ENCODE peak calls at places on chromosomes 6 and 20, in ten cellular contexts. One of them, this sample, is unnamed.

GRCh38 chr6:88422831-88423230 is 256.7 kb upstream of the CNR1 start:
- DNase-seq in body of pancreas: no peak
- DNase-seq in omental fat pad: no peak
- DNase-seq in cardiac fibroblast: no peak
- DNase-seq in psoas muscle: no peak
- DNase-seq in GM13976: no peak
- DNase-seq in foreskin keratinocyte: no peak
- DNase-seq in endothelial cell: no peak
- DNase-seq in H9: peak; percentile 58
- DNase-seq in colonic mucosa: no peak
- DNase-seq in this sample: no peak

GRCh38 chr6:14781707-14782306 is 464.1 kb upstream of the JARID2 start:
- DNase-seq in body of pancreas: no peak
- DNase-seq in omental fat pad: no peak
- DNase-seq in cardiac fibroblast: no peak
- DNase-seq in psoas muscle: no peak
- DNase-seq in GM13976: no peak
- DNase-seq in foreskin keratinocyte: no peak
- DNase-seq in endothelial cell: no peak
- DNase-seq in H9: no peak
- DNase-seq in colonic mucosa: no peak
- DNase-seq in this sample: no peak

GRCh38 chr6:75414445-75415021 is 79.1 kb downstream of the FILIP1 start:
- DNase-seq in body of pancreas: no peak
- DNase-seq in omental fat pad: no peak
- DNase-seq in cardiac fibroblast: no peak
- DNase-seq in psoas muscle: no peak
- DNase-seq in GM13976: no peak
- DNase-seq in foreskin keratinocyte: no peak
- DNase-seq in endothelial cell: no peak
- DNase-seq in H9: no peak
- DNase-seq in colonic mucosa: no peak
- DNase-seq in this sample: no peak

GRCh38 chr6:148891027-148891783 is 144.4 kb downstream of the UST start:
- DNase-seq in body of pancreas: peak; percentile 28
- DNase-seq in omental fat pad: no peak
- DNase-seq in cardiac fibroblast: no peak
- DNase-seq in psoas muscle: no peak
- DNase-seq in GM13976: no peak
- DNase-seq in foreskin keratinocyte: no peak
- DNase-seq in endothelial cell: no peak
- DNase-seq in H9: no peak
- DNase-seq in colonic mucosa: no peak
- DNase-seq in this sample: no peak

GRCh38 chr6:163332575-163332974 is 81.9 kb upstream of the QKI start:
- DNase-seq in body of pancreas: no peak
- DNase-seq in omental fat pad: no peak
- DNase-seq in cardiac fibroblast: no peak
- DNase-seq in psoas muscle: peak; percentile 15
- DNase-seq in GM13976: no peak
- DNase-seq in foreskin keratinocyte: no peak
- DNase-seq in endothelial cell: no peak
- DNase-seq in H9: no peak
- DNase-seq in colonic mucosa: no peak
- DNase-seq in this sample: no peak

GRCh38 chr6:163536770-163537169 is 122.3 kb downstream of the QKI start:
- DNase-seq in body of pancreas: no peak
- DNase-seq in omental fat pad: no peak
- DNase-seq in cardiac fibroblast: peak; percentile 35
- DNase-seq in psoas muscle: no peak
- DNase-seq in GM13976: no peak
- DNase-seq in foreskin keratinocyte: no peak
- DNase-seq in endothelial cell: no peak
- DNase-seq in H9: no peak
- DNase-seq in colonic mucosa: no peak
- DNase-seq in this sample: no peak

GRCh38 chr6:93242049-93242448 is 177.3 kb downstream of the EPHA7 start:
- DNase-seq in body of pancreas: no peak
- DNase-seq in omental fat pad: no peak
- DNase-seq in cardiac fibroblast: no peak
- DNase-seq in psoas muscle: no peak
- DNase-seq in GM13976: no peak
- DNase-seq in foreskin keratinocyte: no peak
- DNase-seq in endothelial cell: no peak
- DNase-seq in H9: no peak
- DNase-seq in colonic mucosa: no peak
- DNase-seq in this sample: no peak

GRCh38 chr6:112163295-112164257 is 76.2 kb downstream of the FAM229B start:
- DNase-seq in body of pancreas: peak; percentile 68
- DNase-seq in omental fat pad: peak; percentile 37
- DNase-seq in cardiac fibroblast: peak; percentile 47
- DNase-seq in psoas muscle: peak; percentile 71
- DNase-seq in GM13976: peak; percentile 72
- DNase-seq in foreskin keratinocyte: no peak
- DNase-seq in endothelial cell: peak; percentile 88
- DNase-seq in H9: peak; percentile 82
- DNase-seq in colonic mucosa: peak; percentile 65
- DNase-seq in this sample: peak; percentile 75

GRCh38 chr6:143158113-143158581 is 97.5 kb downstream of the AIG1 start:
- DNase-seq in body of pancreas: no peak
- DNase-seq in omental fat pad: no peak
- DNase-seq in cardiac fibroblast: no peak
- DNase-seq in psoas muscle: no peak
- DNase-seq in GM13976: no peak
- DNase-seq in foreskin keratinocyte: no peak
- DNase-seq in endothelial cell: no peak
- DNase-seq in H9: no peak
- DNase-seq in colonic mucosa: no peak
- DNase-seq in this sample: no peak

GRCh38 chr6:110392727-110393126 is 22.6 kb downstream of the DDO start:
- DNase-seq in body of pancreas: no peak
- DNase-seq in omental fat pad: no peak
- DNase-seq in cardiac fibroblast: no peak
- DNase-seq in psoas muscle: no peak
- DNase-seq in GM13976: no peak
- DNase-seq in foreskin keratinocyte: no peak
- DNase-seq in endothelial cell: no peak
- DNase-seq in H9: peak; percentile 50
- DNase-seq in colonic mucosa: no peak
- DNase-seq in this sample: no peak

GRCh38 chr6:99739526-99739925 is 132.9 kb downstream of the PRDM13 start:
- DNase-seq in body of pancreas: peak; percentile 24
- DNase-seq in omental fat pad: no peak
- DNase-seq in cardiac fibroblast: no peak
- DNase-seq in psoas muscle: peak; percentile 68
- DNase-seq in GM13976: no peak
- DNase-seq in foreskin keratinocyte: no peak
- DNase-seq in endothelial cell: no peak
- DNase-seq in H9: no peak
- DNase-seq in colonic mucosa: no peak
- DNase-seq in this sample: no peak

GRCh38 chr6:88867841-88868558 is 95.4 kb downstream of the RNGTT start:
- DNase-seq in body of pancreas: no peak
- DNase-seq in omental fat pad: no peak
- DNase-seq in cardiac fibroblast: no peak
- DNase-seq in psoas muscle: no peak
- DNase-seq in GM13976: no peak
- DNase-seq in foreskin keratinocyte: peak; percentile 46
- DNase-seq in endothelial cell: no peak
- DNase-seq in H9: no peak
- DNase-seq in colonic mucosa: no peak
- DNase-seq in this sample: peak; percentile 61

GRCh38 chr6:2061880-2062279 is 183.5 kb downstream of the GMDS start:
- DNase-seq in body of pancreas: peak; percentile 24
- DNase-seq in omental fat pad: no peak
- DNase-seq in cardiac fibroblast: no peak
- DNase-seq in psoas muscle: no peak
- DNase-seq in GM13976: no peak
- DNase-seq in foreskin keratinocyte: no peak
- DNase-seq in endothelial cell: no peak
- DNase-seq in H9: no peak
- DNase-seq in colonic mucosa: no peak
- DNase-seq in this sample: no peak

GRCh38 chr20:833121-833449 is 430 bp upstream of the FAM110A start:
- DNase-seq in body of pancreas: no peak
- DNase-seq in omental fat pad: no peak
- DNase-seq in cardiac fibroblast: no peak
- DNase-seq in psoas muscle: no peak
- DNase-seq in GM13976: no peak
- DNase-seq in foreskin keratinocyte: no peak
- DNase-seq in endothelial cell: no peak
- DNase-seq in H9: no peak
- DNase-seq in colonic mucosa: no peak
- DNase-seq in this sample: no peak

DNA sequence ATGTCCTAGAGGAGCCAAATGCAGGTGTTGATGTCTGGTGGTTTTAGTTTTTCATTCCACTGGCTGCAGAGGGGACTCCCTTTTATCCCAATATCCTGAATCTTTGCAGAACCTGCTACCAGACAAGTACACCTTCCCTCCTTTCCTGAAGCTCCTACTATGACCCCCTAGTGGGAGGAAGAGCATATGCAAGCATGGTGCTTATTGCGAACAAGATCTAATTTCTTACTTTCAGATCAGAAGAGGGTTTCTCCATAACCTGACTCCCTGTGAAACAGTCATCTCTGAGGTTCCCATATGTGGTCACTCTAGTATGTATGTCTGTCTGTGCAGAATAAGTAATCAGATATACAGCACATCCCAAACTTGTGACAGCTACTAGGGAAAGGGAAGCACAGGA is 277.2 kb downstream of the ARHGAP18 start:
- DNase-seq in body of pancreas: no peak
- DNase-seq in omental fat pad: no peak
- DNase-seq in cardiac fibroblast: no peak
- DNase-seq in psoas muscle: no peak
- DNase-seq in GM13976: no peak
- DNase-seq in foreskin keratinocyte: peak; percentile 5
- DNase-seq in endothelial cell: no peak
- DNase-seq in H9: no peak
- DNase-seq in colonic mucosa: no peak
- DNase-seq in this sample: peak; percentile 24
- TF ChIP-seq CTCF in body of pancreas: no peak
- TF ChIP-seq CTCF in omental fat pad: no peak
- TF ChIP-seq CTCF in cardiac fibroblast: peak; percentile 31
- TF ChIP-seq CTCF in psoas muscle: no peak
- TF ChIP-seq CTCF in GM13976: no peak
- TF ChIP-seq CTCF in foreskin keratinocyte: peak; percentile 47
- TF ChIP-seq CTCF in endothelial cell: no peak
- TF ChIP-seq CTCF in H9: peak; percentile 32
- TF ChIP-seq CTCF in colonic mucosa: no peak
- TF ChIP-seq CTCF in this sample: no peak

GRCh38 chr6:42249279-42249678 is 31.6 kb upstream of the MRPS10 start:
- DNase-seq in body of pancreas: no peak
- DNase-seq in omental fat pad: no peak
- DNase-seq in cardiac fibroblast: peak; percentile 25
- DNase-seq in psoas muscle: no peak
- DNase-seq in GM13976: no peak
- DNase-seq in foreskin keratinocyte: peak; percentile 55
- DNase-seq in endothelial cell: no peak
- DNase-seq in H9: no peak
- DNase-seq in colonic mucosa: no peak
- DNase-seq in this sample: peak; percentile 53
- TF ChIP-seq CTCF in body of pancreas: no peak
- TF ChIP-seq CTCF in omental fat pad: no peak
- TF ChIP-seq CTCF in cardiac fibroblast: no peak
- TF ChIP-seq CTCF in psoas muscle: no peak
- TF ChIP-seq CTCF in GM13976: no peak
- TF ChIP-seq CTCF in foreskin keratinocyte: no peak
- TF ChIP-seq CTCF in endothelial cell: no peak
- TF ChIP-seq CTCF in H9: no peak
- TF ChIP-seq CTCF in colonic mucosa: no peak
- TF ChIP-seq CTCF in this sample: no peak

GRCh38 chr20:2256132-2256531 is 39.7 kb upstream of the TGM3 start:
- DNase-seq in body of pancreas: no peak
- DNase-seq in omental fat pad: no peak
- DNase-seq in cardiac fibroblast: no peak
- DNase-seq in psoas muscle: no peak
- DNase-seq in GM13976: no peak
- DNase-seq in foreskin keratinocyte: no peak
- DNase-seq in endothelial cell: no peak
- DNase-seq in H9: no peak
- DNase-seq in colonic mucosa: no peak
- DNase-seq in this sample: no peak
- TF ChIP-seq CTCF in body of pancreas: no peak
- TF ChIP-seq CTCF in omental fat pad: no peak
- TF ChIP-seq CTCF in cardiac fibroblast: no peak
- TF ChIP-seq CTCF in psoas muscle: no peak
- TF ChIP-seq CTCF in GM13976: no peak
- TF ChIP-seq CTCF in foreskin keratinocyte: no peak
- TF ChIP-seq CTCF in endothelial cell: no peak
- TF ChIP-seq CTCF in H9: no peak
- TF ChIP-seq CTCF in colonic mucosa: no peak
- TF ChIP-seq CTCF in this sample: no peak

GRCh38 chr6:19438566-19439353 is 398.4 kb upstream of the ID4 start:
- DNase-seq in body of pancreas: no peak
- DNase-seq in omental fat pad: no peak
- DNase-seq in cardiac fibroblast: no peak
- DNase-seq in psoas muscle: no peak
- DNase-seq in GM13976: no peak
- DNase-seq in foreskin keratinocyte: no peak
- DNase-seq in endothelial cell: no peak
- DNase-seq in H9: no peak
- DNase-seq in colonic mucosa: no peak
- DNase-seq in this sample: no peak

GRCh38 chr6:19427548-19427947 is 409.6 kb upstream of the ID4 start:
- DNase-seq in body of pancreas: no peak
- DNase-seq in omental fat pad: no peak
- DNase-seq in cardiac fibroblast: no peak
- DNase-seq in psoas muscle: no peak
- DNase-seq in GM13976: no peak
- DNase-seq in foreskin keratinocyte: no peak
- DNase-seq in endothelial cell: no peak
- DNase-seq in H9: no peak
- DNase-seq in colonic mucosa: no peak
- DNase-seq in this sample: no peak

GRCh38 chr6:19434065-19434464 is 403.1 kb upstream of the ID4 start:
- DNase-seq in body of pancreas: no peak
- DNase-seq in omental fat pad: no peak
- DNase-seq in cardiac fibroblast: no peak
- DNase-seq in psoas muscle: no peak
- DNase-seq in GM13976: no peak
- DNase-seq in foreskin keratinocyte: no peak
- DNase-seq in endothelial cell: no peak
- DNase-seq in H9: no peak
- DNase-seq in colonic mucosa: no peak
- DNase-seq in this sample: no peak

GRCh38 chr6:19435755-19436154 is 401.4 kb upstream of the ID4 start:
- DNase-seq in body of pancreas: no peak
- DNase-seq in omental fat pad: no peak
- DNase-seq in cardiac fibroblast: no peak
- DNase-seq in psoas muscle: no peak
- DNase-seq in GM13976: no peak
- DNase-seq in foreskin keratinocyte: no peak
- DNase-seq in endothelial cell: no peak
- DNase-seq in H9: no peak
- DNase-seq in colonic mucosa: no peak
- DNase-seq in this sample: no peak

DNA sequence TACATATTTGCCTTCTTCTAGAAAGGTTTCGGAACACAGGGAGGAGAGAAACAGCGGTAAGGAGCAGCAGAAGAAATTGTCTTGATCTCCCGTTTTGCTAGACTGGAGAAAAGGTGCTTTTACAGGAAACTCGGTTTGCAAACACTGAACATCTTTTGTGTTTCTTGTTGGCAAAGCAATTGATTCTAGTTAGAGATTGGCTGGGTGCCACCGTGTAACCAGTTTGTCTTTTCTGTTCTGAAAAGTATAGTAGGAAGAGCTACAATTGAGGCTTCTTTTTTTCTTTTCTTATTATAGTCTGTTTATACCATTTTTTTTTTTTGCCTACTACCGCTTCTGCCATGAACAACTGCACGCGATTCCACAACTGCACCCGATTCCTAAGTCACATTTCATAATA is 404.1 kb upstream of the ID4 start:
- DNase-seq in body of pancreas: peak; percentile 11
- DNase-seq in omental fat pad: no peak
- DNase-seq in cardiac fibroblast: peak; percentile 24
- DNase-seq in psoas muscle: no peak
- DNase-seq in GM13976: no peak
- DNase-seq in foreskin keratinocyte: no peak
- DNase-seq in endothelial cell: no peak
- DNase-seq in H9: no peak
- DNase-seq in colonic mucosa: no peak
- DNase-seq in this sample: no peak
- TF ChIP-seq CTCF in body of pancreas: no peak
- TF ChIP-seq CTCF in omental fat pad: no peak
- TF ChIP-seq CTCF in cardiac fibroblast: no peak
- TF ChIP-seq CTCF in psoas muscle: no peak
- TF ChIP-seq CTCF in GM13976: no peak
- TF ChIP-seq CTCF in foreskin keratinocyte: no peak
- TF ChIP-seq CTCF in endothelial cell: no peak
- TF ChIP-seq CTCF in H9: no peak
- TF ChIP-seq CTCF in colonic mucosa: no peak
- TF ChIP-seq CTCF in this sample: no peak

This sample was measured in RWPE1.